ENCODE peak calls at places on chromosomes 4 and X, in five cellular contexts. X is stomach; O is CD4-positive, alpha-beta T cell; H is cardiac fibroblast; D is uterus. M is an unnamed sample.

GRCh38 chr4:108830509-108831244 is 67.8 kb upstream of the ETNPPL start:
- DNase-seq in H (peak; percentile 43), D (no peak), O (no peak), X (peak; percentile 61), M (no peak)

GRCh38 chrX:115452256-115452655 is 108.7 kb upstream of the PLS3 start:
- DNase-seq in H (peak; percentile 68), D (no peak), O (no peak), X (no peak), M (no peak)

GRCh38 chrX:100687546-100687945 is 43.5 kb downstream of the SRPX2 start:
- DNase-seq in O (no peak), D (no peak), H (no peak), X (no peak), M (no peak)

GRCh38 chrX:13110427-13111324 is 66.3 kb upstream of the FAM9C start:
- DNase-seq in X (no peak), D (peak; percentile 84), H (peak; percentile 95), O (no peak), M (peak; percentile 71)

GRCh38 chr4:163121689-163122088 is 45.0 kb downstream of the NAF1 start:
- DNase-seq in H (peak; percentile 14), X (no peak), O (no peak), D (no peak), M (no peak)

GRCh38 chr4:22874334-22874912 is 181.7 kb downstream of the GBA3 start:
- DNase-seq in H (no peak), D (no peak), X (no peak), O (no peak), M (no peak)

GRCh38 chr4:79160962-79161361 is 164.9 kb downstream of the NAA11 start:
- DNase-seq in O (no peak), D (no peak), H (no peak), X (no peak), M (no peak)

GRCh38 chrX:78665286-78665685 is 6.2 kb upstream of the RTL3 start:
- DNase-seq in X (no peak), H (no peak), D (no peak), O (no peak), M (no peak)

GRCh38 chrX:11381464-11381863 is 88.3 kb downstream of the AMELX start:
- DNase-seq in H (peak; percentile 81), D (peak; percentile 38), O (no peak), X (no peak), M (no peak)

GRCh38 chr4:12545845-12546244 is 938.3 kb downstream of the RAB28 start:
- DNase-seq in D (no peak), O (no peak), H (peak; percentile 9), X (no peak), M (no peak)

GRCh38 chr4:94408549-94409374 is 43.0 kb upstream of the PDLIM5 start:
- DNase-seq in H (peak; percentile 74), D (no peak), O (no peak), X (no peak), M (no peak)

GRCh38 chr4:60683357-60683756 is 516.8 kb upstream of the ADGRL3 start:
- DNase-seq in X (no peak), H (peak; percentile 94), D (no peak), O (no peak), M (peak; percentile 74)

GRCh38 chr4:119833611-119834010 is 205.0 kb upstream of the PDE5A start:
- DNase-seq in H (peak; percentile 59), D (no peak), X (no peak), O (no peak), M (peak; percentile 37)

GRCh38 chrX:65572971-65573370 is 38.4 kb upstream of the LAS1L start:
- DNase-seq in D (no peak), H (no peak), O (no peak), X (no peak), M (no peak)

GRCh38 chr4:99723555-99724450 is 66.2 kb upstream of the C4orf54 start:
- DNase-seq in O (no peak), H (peak; percentile 79), X (peak; percentile 71), D (peak; percentile 73), M (peak; percentile 32)

GRCh38 chr4:106763044-106763443 is 273.1 kb downstream of the DKK2 start:
- DNase-seq in O (no peak), H (peak; percentile 28), X (no peak), D (no peak), M (peak; percentile 21)

GRCh38 chrX:48083212-48083611 is 11.8 kb upstream of the ZNF630 start:
- DNase-seq in D (peak; percentile 21), O (peak; percentile 26), X (peak; percentile 41), H (peak; percentile 64), M (peak; percentile 2)

GRCh38 chrX:136650811-136651210 is 2.9 kb downstream of the CD40LG start:
- DNase-seq in H (no peak), D (no peak), X (no peak), O (no peak), M (no peak)

GRCh38 chrX:11143931-11144678 is 33.0 kb downstream of the HCCS start:
- DNase-seq in O (peak; percentile 20), X (peak; percentile 67), H (peak; percentile 87), D (peak; percentile 72), M (no peak)

GRCh38 chrX:54066841-54067240 is 22.6 kb upstream of the PHF8 start:
- DNase-seq in X (no peak), H (peak; percentile 50), O (no peak), D (no peak), M (no peak)

GRCh38 chr4:33831667-33832066 is 2412.6 kb downstream of the ARAP2 start:
- DNase-seq in H (peak; percentile 60), D (no peak), O (no peak), X (no peak), M (peak; percentile 63)

GRCh38 chrX:77422886-77423648 is 24.1 kb upstream of the FGF16 start:
- DNase-seq in D (no peak), X (no peak), O (no peak), H (no peak), M (no peak)

GRCh38 chr4:140326395-140326993 is 47.0 kb upstream of the SCOC start:
- DNase-seq in X (no peak), H (peak; percentile 65), D (peak; percentile 54), O (no peak), M (no peak)

DNA sequence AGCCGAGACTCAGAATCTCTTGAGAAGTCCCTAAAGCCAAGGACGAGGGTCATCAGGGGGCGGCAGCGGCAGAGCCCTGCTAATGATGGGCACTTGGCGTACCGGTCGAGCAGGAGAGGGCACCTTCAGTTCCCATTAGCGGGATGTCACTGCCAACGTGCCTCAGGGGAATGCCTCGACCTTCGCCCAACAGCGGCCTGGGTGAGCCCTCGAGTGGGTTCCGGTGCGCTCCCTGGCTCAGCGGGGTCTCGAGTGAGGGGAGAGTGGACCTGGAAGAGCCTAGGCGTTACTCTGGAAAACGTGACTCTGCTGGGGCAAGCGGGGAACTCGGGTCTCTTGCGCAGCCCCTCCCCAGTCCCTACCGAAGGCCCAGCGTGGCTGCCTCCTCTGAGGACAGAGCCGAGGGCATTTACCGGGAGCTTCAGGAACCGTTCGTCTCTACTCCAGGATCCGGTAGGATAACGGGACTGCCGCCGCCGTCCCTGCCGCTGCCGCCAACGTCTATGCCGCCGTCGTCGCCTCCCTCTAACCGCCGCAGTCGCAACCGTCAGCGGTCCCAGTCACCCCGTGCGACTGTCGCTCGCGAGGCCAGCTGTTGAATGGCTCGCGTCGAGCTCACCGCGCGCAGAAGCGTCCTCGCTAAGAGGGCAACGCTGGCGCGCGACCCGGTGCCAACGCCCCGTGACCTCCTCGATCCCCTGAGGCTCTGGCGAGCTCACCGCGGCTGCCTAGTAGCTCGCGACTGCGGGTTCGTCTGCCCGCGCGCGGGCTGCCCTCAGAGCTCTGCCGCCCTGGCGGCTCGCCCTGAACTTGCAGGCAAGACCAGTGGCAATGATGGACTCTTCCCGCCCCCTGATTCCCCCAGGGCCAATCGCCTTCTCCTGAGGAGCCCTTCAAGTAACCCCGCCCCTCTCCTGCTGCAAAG is 37.1 kb downstream of the PGRMC1 start:
- DNase-seq in H (peak; percentile 51), O (peak; percentile 19), D (no peak), X (peak; percentile 28), M (no peak)
- TF ChIP-seq CTCF in H (peak; percentile 28), O (no peak), D (no peak), X (no peak), M (peak; percentile 31)

DNA sequence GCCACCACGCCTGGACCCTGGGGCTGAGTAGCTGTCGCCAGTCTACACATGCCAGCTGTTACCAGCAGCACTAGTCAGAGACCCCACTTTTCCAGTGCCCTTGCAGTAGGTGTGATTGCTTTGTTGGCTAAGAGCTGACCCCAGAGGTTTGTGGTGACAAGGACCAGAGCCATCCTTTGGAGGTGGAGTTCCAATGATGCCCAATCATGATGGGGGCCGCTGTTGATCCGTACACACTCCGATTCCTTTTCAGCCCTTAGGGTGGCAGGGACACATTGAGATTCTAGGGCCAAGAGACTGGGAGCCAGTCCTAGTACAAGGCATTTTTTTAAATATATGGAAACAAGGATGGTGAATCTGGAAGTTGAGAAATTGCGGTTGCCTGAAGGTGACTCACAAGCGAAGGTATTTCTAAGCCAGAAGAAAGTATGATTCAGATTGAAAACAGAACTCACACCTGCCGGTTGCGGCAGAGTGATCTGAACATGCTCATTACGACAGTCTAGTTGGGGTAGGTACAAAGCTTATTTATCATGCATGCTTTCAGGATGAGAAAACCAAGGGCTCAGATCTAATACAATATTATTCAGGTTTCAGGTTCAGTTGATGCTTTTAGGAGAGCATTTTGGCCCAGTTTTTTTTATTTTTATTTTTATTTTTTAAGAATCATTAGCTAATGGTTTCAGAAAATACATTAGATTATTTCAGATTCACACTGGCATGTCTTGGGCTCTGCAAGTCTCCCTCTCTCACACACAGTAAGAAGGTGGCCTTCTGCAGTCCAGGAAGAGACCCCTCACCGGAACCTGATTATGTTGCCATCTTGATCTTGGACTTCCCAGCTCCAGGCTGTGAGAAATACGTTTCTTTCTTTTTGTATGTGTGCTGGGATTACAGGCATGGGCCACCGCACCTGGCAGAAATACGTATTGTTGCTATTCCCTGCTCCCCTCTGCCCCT is 43.4 kb downstream of the SHROOM2 start:
- DNase-seq in D (no peak), H (peak; percentile 86), O (no peak), X (no peak), M (no peak)
- TF ChIP-seq CTCF in D (no peak), H (no peak), O (no peak), X (no peak), M (no peak)

DNA sequence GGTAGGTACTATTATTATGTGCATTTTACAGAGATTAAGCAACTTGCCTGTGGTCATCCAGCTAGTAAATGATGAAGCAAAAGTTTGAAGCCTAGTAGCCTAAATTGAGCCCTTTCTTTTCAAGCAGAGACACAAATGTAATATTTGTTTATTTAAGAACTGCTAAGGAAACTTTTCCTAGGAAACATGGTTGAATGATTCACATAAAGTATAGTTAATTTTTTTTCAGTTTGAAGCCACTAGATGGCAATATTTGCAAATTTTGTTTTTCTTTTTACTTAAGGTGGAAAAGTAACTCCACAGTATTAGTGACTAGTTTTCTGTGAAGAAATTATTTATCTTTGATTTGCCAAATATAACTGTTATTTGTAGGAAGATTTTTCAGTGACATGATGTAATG is 52.8 kb upstream of the ANKRD17 start:
- DNase-seq in O (no peak), H (peak; percentile 73), D (no peak), X (no peak), M (no peak)
- TF ChIP-seq CTCF in O (peak; percentile 61), H (peak; percentile 10), D (peak; percentile 25), X (peak; percentile 40), M (peak; percentile 35)

GRCh38 chrX:138020941-138021340 is 455.0 kb downstream of the ZIC3 start:
- DNase-seq in D (no peak), O (no peak), H (no peak), X (no peak), M (no peak)

GRCh38 chrX:138031715-138032114 is 465.8 kb downstream of the ZIC3 start:
- DNase-seq in H (no peak), X (no peak), D (no peak), O (no peak), M (no peak)

DNA sequence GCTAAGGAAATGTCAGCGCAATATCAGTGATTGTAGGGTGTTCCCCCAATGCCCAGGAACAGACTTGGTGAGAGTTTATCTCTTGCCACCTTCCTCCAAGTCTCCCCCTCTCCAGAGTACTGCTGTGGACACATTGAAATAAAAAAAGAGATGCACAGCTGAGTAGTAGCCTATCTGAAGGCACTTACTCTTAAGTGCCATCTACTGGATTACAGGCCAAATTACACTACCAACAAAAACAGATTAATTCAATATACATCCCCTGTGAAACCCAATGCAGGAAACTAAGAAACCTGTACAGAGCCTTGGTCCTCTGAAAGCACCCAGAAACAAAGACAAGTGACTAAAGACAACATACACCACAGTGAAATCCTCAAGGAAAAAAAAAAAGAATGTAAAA is 460.3 kb downstream of the ZIC3 start:
- DNase-seq in X (no peak), H (peak; percentile 0), D (no peak), O (no peak), M (no peak)
- TF ChIP-seq CTCF in X (peak; percentile 17), H (no peak), D (no peak), O (no peak), M (no peak)